ENCODE peak calls at places on chromosomes 5 and 9, in ten cellular contexts. W is endothelial cell of umbilical vein, X is sigmoid colon, G is right lobe of liver, B is ovary, N is heart left ventricle, H is GM12891, S is esophagus squamous epithelium, F is GM12878, Z is tibial nerve. M is an unnamed sample.

GRCh38 chr9:97905228-97905627 is 17.1 kb downstream of the TRMO start:
- DNase-seq in W (no peak), X (no peak), G (no peak), B (no peak), N (no peak), H (no peak), S (no peak), F (no peak), Z (no peak), M (no peak)

GRCh38 chr9:124258765-124259272 is 1.1 kb downstream of the NEK6 start:
- DNase-seq in W (peak), X (no peak), G (no peak), B (no peak), N (no peak), H (no peak), S (no peak), F (no peak), Z (no peak), M (no peak)

GRCh38 chr9:121674952-121675351 is 23.5 kb downstream of the DAB2IP start:
- DNase-seq in W (no peak), X (no peak), G (peak), B (no peak), N (no peak), H (no peak), S (no peak), F (no peak), Z (no peak), M (no peak)

GRCh38 chr5:92769986-92770385 is 811.0 kb downstream of the NR2F1-AS1 start:
- DNase-seq in W (no peak), X (no peak), G (no peak), B (no peak), N (no peak), H (no peak), S (no peak), F (no peak), Z (no peak), M (no peak)

GRCh38 chr9:114287763-114288232 is 35.1 kb upstream of the ORM1 start:
- DNase-seq in W (no peak), X (peak), G (peak), B (peak), N (peak), H (no peak), S (no peak), F (no peak), Z (peak), M (no peak)

GRCh38 chr5:100584889-100585288 is 49.7 kb downstream of the FAM174A start:
- DNase-seq in W (no peak), X (no peak), G (no peak), B (no peak), N (no peak), H (no peak), S (no peak), F (no peak), Z (no peak), M (no peak)

GRCh38 chr5:139862803-139863202 is 67.2 kb downstream of the PSD2 start:
- DNase-seq in W (no peak), X (no peak), G (no peak), B (no peak), N (no peak), H (no peak), S (no peak), F (no peak), Z (no peak), M (no peak)

GRCh38 chr5:180739271-180739670 is 587 bp downstream of the OR2Y1 start:
- DNase-seq in W (no peak), X (no peak), G (no peak), B (no peak), N (no peak), H (no peak), S (no peak), F (no peak), Z (no peak), M (no peak)

GRCh38 chr5:38780950-38781349 is 64.9 kb upstream of the OSMR start:
- DNase-seq in W (peak), X (peak), G (no peak), B (peak), N (peak), H (no peak), S (no peak), F (no peak), Z (peak), M (peak)

GRCh38 chr5:76763136-76763535 is 47.2 kb downstream of the F2R start:
- DNase-seq in W (no peak), X (no peak), G (no peak), B (no peak), N (no peak), H (no peak), S (no peak), F (no peak), Z (no peak), M (no peak)

GRCh38 chr5:43110606-43111170 is 10.0 kb upstream of the ZNF131 start:
- DNase-seq in W (no peak), X (no peak), G (no peak), B (no peak), N (no peak), H (no peak), S (no peak), F (no peak), Z (no peak), M (peak)

GRCh38 chr9:131867611-131868192 is 127.8 kb upstream of the RAPGEF1 start:
- DNase-seq in W (no peak), X (no peak), G (peak), B (no peak), N (no peak), H (no peak), S (no peak), F (no peak), Z (no peak), M (no peak)

GRCh38 chr5:121780406-121780805 is 71.3 kb upstream of the FTMT start:
- DNase-seq in W (no peak), X (no peak), G (no peak), B (no peak), N (no peak), H (no peak), S (no peak), F (no peak), Z (no peak), M (no peak)

GRCh38 chr9:125074976-125075375 is 68.4 kb downstream of the SCAI start:
- DNase-seq in W (peak), X (no peak), G (no peak), B (no peak), N (no peak), H (no peak), S (no peak), F (no peak), Z (no peak), M (no peak)

GRCh38 chr9:130636648-130637020 is 27.8 kb upstream of the PRDM12 start:
- DNase-seq in W (no peak), X (no peak), G (no peak), B (no peak), N (no peak), H (no peak), S (no peak), F (no peak), Z (no peak), M (no peak)

DNA sequence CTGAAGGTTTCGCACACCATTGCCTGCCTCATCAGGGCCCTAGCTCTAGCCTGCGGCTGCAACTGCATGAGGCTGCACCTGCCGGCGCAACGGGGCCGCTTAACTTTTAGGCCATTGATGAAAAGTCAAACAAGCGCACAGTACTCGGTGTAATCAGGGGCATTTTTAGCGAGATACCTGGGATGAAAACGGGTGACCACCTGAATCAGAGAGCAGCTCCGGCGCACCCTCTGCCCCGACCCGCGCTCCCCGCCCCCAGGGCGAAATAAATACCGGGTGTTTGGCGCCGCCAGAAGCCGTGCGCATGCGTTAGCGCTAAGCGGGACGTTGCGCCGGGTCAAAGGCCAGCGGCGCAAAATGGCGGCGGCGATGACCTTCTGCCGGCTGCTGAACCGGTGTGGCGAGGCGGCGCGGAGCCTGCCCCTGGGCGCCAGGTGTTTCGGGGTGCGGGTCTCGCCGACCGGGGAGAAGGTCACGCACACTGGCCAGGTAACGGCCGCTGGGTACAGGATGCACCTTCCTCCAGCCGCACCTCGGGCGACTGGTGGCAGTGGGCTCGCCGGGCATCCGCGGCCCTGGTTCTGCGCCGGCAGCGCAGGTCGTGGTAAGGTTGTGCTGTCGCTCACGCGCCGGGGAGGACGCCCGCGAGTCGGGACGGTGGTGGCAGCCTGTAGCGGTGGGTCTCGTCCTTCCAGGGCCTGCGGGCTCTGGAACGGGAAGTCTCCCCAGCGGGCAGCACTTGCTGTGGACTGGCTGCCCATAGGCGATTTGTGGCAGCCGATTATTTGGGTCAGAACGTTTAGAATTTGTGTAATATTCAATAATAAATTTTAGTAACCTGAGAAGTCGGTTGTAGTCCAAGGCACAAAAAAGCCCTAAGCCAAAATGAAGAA is at the start of gene NDUFS6:
- DNase-seq in W (peak), X (peak), G (peak), B (peak), N (peak), H (peak), S (peak), F (no peak), Z (peak), M (peak)
- TF ChIP-seq POLR2A in W (peak), X (peak), G (no peak), B (no peak), N (no peak), H (peak), S (peak), F (peak), Z (peak), M (peak)

GRCh38 chr5:9126490-9126889 is 419.4 kb downstream of the SEMA5A start:
- DNase-seq in W (no peak), X (no peak), G (no peak), B (no peak), N (no peak), H (no peak), S (no peak), F (no peak), Z (no peak), M (no peak)

GRCh38 chr5:9125852-9126251 is 420.0 kb downstream of the SEMA5A start:
- DNase-seq in W (no peak), X (no peak), G (no peak), B (no peak), N (no peak), H (peak), S (no peak), F (peak), Z (no peak), M (no peak)

GRCh38 chr5:9124837-9125236 is 421.0 kb downstream of the SEMA5A start:
- DNase-seq in W (no peak), X (no peak), G (no peak), B (no peak), N (no peak), H (no peak), S (no peak), F (no peak), Z (no peak), M (no peak)

GRCh38 chr5:9122528-9122927 is 423.3 kb downstream of the SEMA5A start:
- DNase-seq in W (no peak), X (no peak), G (no peak), B (no peak), N (no peak), H (no peak), S (no peak), F (no peak), Z (no peak), M (no peak)

GRCh38 chr5:9124071-9124470 is 421.8 kb downstream of the SEMA5A start:
- DNase-seq in W (no peak), X (no peak), G (no peak), B (no peak), N (no peak), H (no peak), S (no peak), F (no peak), Z (no peak), M (no peak)
- TF ChIP-seq POLR2A in W (no peak), X (no peak), G (no peak), B (no peak), N (no peak), H (no peak), S (no peak), F (no peak), Z (no peak), M (no peak)

DNA sequence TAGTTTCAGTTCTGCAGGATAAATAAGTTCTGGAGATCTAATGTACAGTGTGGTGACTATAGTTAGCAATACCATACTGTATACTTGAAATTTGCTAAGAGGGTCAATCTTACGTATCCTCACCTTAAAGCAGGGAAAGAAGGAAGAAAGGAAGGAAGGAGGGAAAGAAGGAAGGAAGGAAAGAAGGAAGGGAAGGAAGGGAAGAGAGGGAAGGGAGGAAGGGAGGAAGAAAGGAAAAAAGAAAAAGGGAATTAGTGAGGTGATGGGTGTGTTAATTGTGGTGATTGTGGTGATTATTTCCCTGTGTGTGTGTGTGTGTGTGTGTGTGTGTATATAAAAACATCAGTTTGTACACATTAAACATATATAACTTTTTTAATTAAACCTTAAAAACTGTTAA is 242.6 kb upstream of the MSX2 start:
- DNase-seq in W (no peak), X (no peak), G (no peak), B (no peak), N (no peak), H (no peak), S (no peak), F (no peak), Z (no peak), M (no peak)
- TF ChIP-seq POLR2A in W (no peak), X (no peak), G (no peak), B (no peak), N (no peak), H (no peak), S (no peak), F (no peak), Z (no peak), M (no peak)

GRCh38 chr5:59587489-59588337 is 305.8 kb downstream of the PDE4D start:
- DNase-seq in W (peak), X (peak), G (peak), B (peak), N (peak), H (no peak), S (no peak), F (no peak), Z (peak), M (peak)
- TF ChIP-seq POLR2A in W (no peak), X (no peak), G (no peak), B (no peak), N (no peak), H (no peak), S (no peak), F (no peak), Z (no peak), M (peak)

GRCh38 chr9:34665381-34666250 is 3.2 kb upstream of the CCL27 start:
- DNase-seq in W (peak), X (peak), G (peak), B (peak), N (peak), H (peak), S (peak), F (no peak), Z (peak), M (peak)
- TF ChIP-seq POLR2A in W (peak), X (peak), G (peak), B (peak), N (no peak), H (no peak), S (peak), F (peak), Z (peak), M (peak)

DNA sequence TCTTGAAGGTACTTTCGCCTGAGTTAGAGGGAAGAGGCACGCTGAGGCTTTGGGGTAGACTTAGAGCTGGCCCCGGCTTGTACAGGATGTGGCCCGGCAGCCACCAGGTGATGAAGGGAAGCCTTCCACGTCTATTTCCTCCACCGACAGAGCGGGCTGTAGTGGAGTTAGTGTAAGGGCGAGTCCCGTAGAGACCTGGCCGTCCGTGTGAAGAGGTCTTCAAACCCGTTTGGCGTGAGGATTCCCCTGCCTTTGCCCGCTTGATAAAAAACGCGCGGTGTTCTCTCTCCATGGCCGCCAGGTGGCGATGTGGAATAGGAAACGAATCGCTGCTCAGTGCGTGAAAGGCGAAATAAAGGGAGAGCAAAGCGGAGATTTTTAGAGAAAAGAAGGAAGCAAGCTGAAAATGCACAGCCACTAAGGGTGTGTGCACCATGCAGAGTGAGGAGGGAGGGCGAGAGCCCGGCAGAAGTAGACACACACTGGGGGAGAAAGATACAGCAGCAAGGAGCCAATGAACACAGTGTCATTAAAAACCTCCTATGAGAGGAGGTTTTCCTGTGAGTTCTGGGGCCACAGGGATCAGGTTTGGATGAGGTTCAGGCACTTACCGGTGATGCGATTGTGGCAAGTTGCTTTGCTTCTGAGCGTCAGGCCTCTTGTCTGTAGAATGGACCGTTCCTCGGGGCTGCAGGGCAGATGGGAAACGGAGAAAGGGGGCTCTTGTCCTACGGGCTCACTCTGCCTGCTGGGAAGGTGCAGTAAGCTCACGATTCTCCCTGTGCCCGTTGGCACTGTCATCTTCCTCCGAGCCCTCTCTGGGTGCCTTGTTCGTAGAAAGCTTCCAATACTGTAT is 34.2 kb downstream of the STC2 start:
- DNase-seq in W (peak), X (peak), G (peak), B (peak), N (peak), H (peak), S (peak), F (peak), Z (peak), M (peak)
- TF ChIP-seq POLR2A in W (no peak), X (no peak), G (no peak), B (no peak), N (no peak), H (no peak), S (no peak), F (no peak), Z (no peak), M (no peak)

GRCh38 chr9:127567898-127568617 is 44.0 kb upstream of the STXBP1 start:
- DNase-seq in W (no peak), X (no peak), G (no peak), B (peak), N (peak), H (no peak), S (no peak), F (no peak), Z (no peak), M (no peak)

GRCh38 chr9:127566351-127567001 is 45.6 kb upstream of the STXBP1 start:
- DNase-seq in W (no peak), X (no peak), G (peak), B (no peak), N (no peak), H (no peak), S (no peak), F (no peak), Z (no peak), M (no peak)

GRCh38 chr9:127568618-127568970 is 43.5 kb upstream of the STXBP1 start:
- DNase-seq in W (no peak), X (no peak), G (no peak), B (no peak), N (no peak), H (no peak), S (no peak), F (no peak), Z (no peak), M (no peak)

GRCh38 chr9:127568971-127569818 is 42.9 kb upstream of the STXBP1 start:
- DNase-seq in W (peak), X (peak), G (peak), B (peak), N (peak), H (peak), S (no peak), F (no peak), Z (peak), M (peak)

GRCh38 chr9:127567119-127567897 is 44.8 kb upstream of the STXBP1 start:
- DNase-seq in W (no peak), X (peak), G (peak), B (peak), N (peak), H (no peak), S (no peak), F (no peak), Z (no peak), M (no peak)
- TF ChIP-seq POLR2A in W (peak), X (peak), G (no peak), B (no peak), N (no peak), H (no peak), S (no peak), F (no peak), Z (no peak), M (no peak)

GRCh38 chr5:171774418-171774817 is 11.2 kb upstream of the SMIM23 start:
- DNase-seq in W (no peak), X (no peak), G (no peak), B (no peak), N (no peak), H (no peak), S (no peak), F (no peak), Z (no peak), M (no peak)

GRCh38 chr5:171776176-171776575 is 9.4 kb upstream of the SMIM23 start:
- DNase-seq in W (peak), X (no peak), G (no peak), B (no peak), N (no peak), H (no peak), S (no peak), F (no peak), Z (no peak), M (no peak)

GRCh38 chr5:171776747-171777419 is 8.7 kb upstream of the SMIM23 start:
- DNase-seq in W (peak), X (no peak), G (no peak), B (no peak), N (no peak), H (no peak), S (no peak), F (no peak), Z (no peak), M (no peak)

GRCh38 chr5:171770153-171770552 is 15.5 kb upstream of the SMIM23 start:
- DNase-seq in W (no peak), X (no peak), G (no peak), B (no peak), N (no peak), H (no peak), S (no peak), F (no peak), Z (no peak), M (no peak)

GRCh38 chr5:171773106-171773505 is 12.5 kb upstream of the SMIM23 start:
- DNase-seq in W (no peak), X (no peak), G (no peak), B (no peak), N (no peak), H (no peak), S (no peak), F (no peak), Z (no peak), M (no peak)
- TF ChIP-seq POLR2A in W (no peak), X (no peak), G (no peak), B (no peak), N (no peak), H (no peak), S (no peak), F (no peak), Z (no peak), M (no peak)